ENCODE peak calls at places on chromosomes 12 and 14, in seven cellular contexts. One of them, this sample, is unnamed. For H3K4me1 and H3K9me3, the result is how much of the 10 kb centered on the place peaks cover.

GRCh38 chr14:90453401-90453951 is 56.6 kb downstream of the CALM1 start:
- DNase-seq in breast epithelium: no peak
- DNase-seq in transverse colon: no peak
- DNase-seq in body of pancreas: peak
- DNase-seq in right cardiac atrium: peak
- DNase-seq in ovary: peak
- DNase-seq in CD4-positive, alpha-beta memory T cell: no peak
- DNase-seq in this sample: no peak

GRCh38 chr14:34362625-34363251 is 99.3 kb downstream of the SPTSSA start:
- DNase-seq in ovary: no peak
- DNase-seq in breast epithelium: no peak
- DNase-seq in CD4-positive, alpha-beta memory T cell: no peak
- DNase-seq in right cardiac atrium: no peak
- DNase-seq in body of pancreas: no peak
- DNase-seq in transverse colon: no peak
- DNase-seq in this sample: no peak

GRCh38 chr12:131573631-131574396 is 137.1 kb upstream of the SFSWAP start:
- DNase-seq in CD4-positive, alpha-beta memory T cell: no peak
- DNase-seq in transverse colon: no peak
- DNase-seq in body of pancreas: no peak
- DNase-seq in right cardiac atrium: no peak
- DNase-seq in ovary: peak
- DNase-seq in breast epithelium: no peak
- DNase-seq in this sample: no peak

GRCh38 chr12:128245106-128245505 is 21.9 kb upstream of the TMEM132C start:
- DNase-seq in ovary: no peak
- DNase-seq in breast epithelium: no peak
- DNase-seq in body of pancreas: no peak
- DNase-seq in CD4-positive, alpha-beta memory T cell: no peak
- DNase-seq in right cardiac atrium: no peak
- DNase-seq in transverse colon: no peak
- DNase-seq in this sample: no peak

GRCh38 chr14:90797451-90797850 is 18.8 kb downstream of the TTC7B start:
- DNase-seq in transverse colon: no peak
- DNase-seq in body of pancreas: no peak
- DNase-seq in ovary: no peak
- DNase-seq in CD4-positive, alpha-beta memory T cell: no peak
- DNase-seq in breast epithelium: no peak
- DNase-seq in right cardiac atrium: no peak
- DNase-seq in this sample: no peak

GRCh38 chr12:111174283-111175108 is 194.4 kb downstream of the PHETA1 start:
- DNase-seq in body of pancreas: no peak
- DNase-seq in transverse colon: no peak
- DNase-seq in CD4-positive, alpha-beta memory T cell: no peak
- DNase-seq in right cardiac atrium: no peak
- DNase-seq in ovary: no peak
- DNase-seq in breast epithelium: no peak
- DNase-seq in this sample: no peak

GRCh38 chr14:103679351-103679750 is 35.9 kb downstream of the XRCC3 start:
- DNase-seq in body of pancreas: no peak
- DNase-seq in right cardiac atrium: peak
- DNase-seq in breast epithelium: no peak
- DNase-seq in CD4-positive, alpha-beta memory T cell: no peak
- DNase-seq in ovary: peak
- DNase-seq in transverse colon: peak
- DNase-seq in this sample: no peak

GRCh38 chr14:87712386-87713113 is 280.4 kb downstream of the GALC start:
- DNase-seq in CD4-positive, alpha-beta memory T cell: no peak
- DNase-seq in transverse colon: no peak
- DNase-seq in breast epithelium: no peak
- DNase-seq in ovary: no peak
- DNase-seq in right cardiac atrium: no peak
- DNase-seq in body of pancreas: no peak
- DNase-seq in this sample: no peak

GRCh38 chr12:68915055-68915454 is 17.9 kb downstream of the CPM start:
- DNase-seq in body of pancreas: no peak
- DNase-seq in ovary: no peak
- DNase-seq in CD4-positive, alpha-beta memory T cell: no peak
- DNase-seq in breast epithelium: no peak
- DNase-seq in right cardiac atrium: no peak
- DNase-seq in transverse colon: no peak
- DNase-seq in this sample: no peak

GRCh38 chr14:104968153-104968527 is 10.0 kb downstream of the AHNAK2 start:
- DNase-seq in right cardiac atrium: peak
- DNase-seq in transverse colon: peak
- DNase-seq in CD4-positive, alpha-beta memory T cell: no peak
- DNase-seq in body of pancreas: no peak
- DNase-seq in ovary: peak
- DNase-seq in breast epithelium: peak
- DNase-seq in this sample: no peak

GRCh38 chr12:18428416-18428815 is 167.1 kb downstream of the PIK3C2G start:
- DNase-seq in transverse colon: no peak
- DNase-seq in CD4-positive, alpha-beta memory T cell: no peak
- DNase-seq in body of pancreas: no peak
- DNase-seq in breast epithelium: no peak
- DNase-seq in right cardiac atrium: no peak
- DNase-seq in ovary: no peak
- DNase-seq in this sample: no peak

GRCh38 chr14:28761438-28762289 is 4.9 kb upstream of the FOXG1 start:
- DNase-seq in breast epithelium: no peak
- DNase-seq in CD4-positive, alpha-beta memory T cell: no peak
- DNase-seq in right cardiac atrium: no peak
- DNase-seq in ovary: no peak
- DNase-seq in body of pancreas: no peak
- DNase-seq in transverse colon: no peak
- DNase-seq in this sample: no peak

GRCh38 chr12:109147954-109148353 is 31.6 kb downstream of the ACACB start:
- DNase-seq in ovary: peak
- DNase-seq in transverse colon: peak
- DNase-seq in breast epithelium: no peak
- DNase-seq in right cardiac atrium: no peak
- DNase-seq in body of pancreas: no peak
- DNase-seq in CD4-positive, alpha-beta memory T cell: no peak
- DNase-seq in this sample: no peak

GRCh38 chr12:55972045-55972843 is 1.6 kb upstream of the RAB5B start:
- DNase-seq in CD4-positive, alpha-beta memory T cell: no peak
- DNase-seq in right cardiac atrium: no peak
- DNase-seq in ovary: no peak
- DNase-seq in breast epithelium: no peak
- DNase-seq in body of pancreas: no peak
- DNase-seq in transverse colon: no peak
- DNase-seq in this sample: no peak

GRCh38 chr12:55965941-55966407 is at the start of gene PMEL:
- DNase-seq in breast epithelium: no peak
- DNase-seq in ovary: no peak
- DNase-seq in transverse colon: no peak
- DNase-seq in right cardiac atrium: no peak
- DNase-seq in CD4-positive, alpha-beta memory T cell: no peak
- DNase-seq in body of pancreas: no peak
- DNase-seq in this sample: no peak

GRCh38 chr12:55970775-55971174 is 3.1 kb upstream of the RAB5B start:
- DNase-seq in ovary: no peak
- DNase-seq in right cardiac atrium: no peak
- DNase-seq in body of pancreas: no peak
- DNase-seq in transverse colon: no peak
- DNase-seq in breast epithelium: no peak
- DNase-seq in CD4-positive, alpha-beta memory T cell: no peak
- DNase-seq in this sample: no peak

GRCh38 chr12:55966408-55967281 is at the start of gene CDK2:
- DNase-seq in ovary: peak
- DNase-seq in right cardiac atrium: peak
- DNase-seq in transverse colon: peak
- DNase-seq in CD4-positive, alpha-beta memory T cell: peak
- DNase-seq in breast epithelium: peak
- DNase-seq in body of pancreas: peak
- DNase-seq in this sample: peak

GRCh38 chr12:55969356-55969755 is 2.7 kb downstream of the CDK2 start:
- DNase-seq in right cardiac atrium: no peak
- DNase-seq in CD4-positive, alpha-beta memory T cell: no peak
- DNase-seq in transverse colon: no peak
- DNase-seq in ovary: no peak
- DNase-seq in breast epithelium: no peak
- DNase-seq in body of pancreas: no peak
- DNase-seq in this sample: no peak
- H3K4me1 ChIP-seq in right cardiac atrium: under half
- H3K4me1 ChIP-seq in CD4-positive, alpha-beta memory T cell: under half
- H3K4me1 ChIP-seq in transverse colon: under half
- H3K4me1 ChIP-seq in ovary: under half
- H3K4me1 ChIP-seq in breast epithelium: under half
- H3K4me1 ChIP-seq in body of pancreas: under half
- H3K4me1 ChIP-seq in this sample: under half

GRCh38 chr12:54132979-54133378 is 55.8 kb downstream of the SMUG1 start:
- DNase-seq in breast epithelium: no peak
- DNase-seq in ovary: no peak
- DNase-seq in CD4-positive, alpha-beta memory T cell: no peak
- DNase-seq in transverse colon: no peak
- DNase-seq in right cardiac atrium: no peak
- DNase-seq in body of pancreas: no peak
- DNase-seq in this sample: no peak
- H3K27ac ChIP-seq in breast epithelium: no peak
- H3K27ac ChIP-seq in ovary: no peak
- H3K27ac ChIP-seq in CD4-positive, alpha-beta memory T cell: no peak
- H3K27ac ChIP-seq in transverse colon: no peak
- H3K27ac ChIP-seq in right cardiac atrium: no peak
- H3K27ac ChIP-seq in body of pancreas: no peak
- H3K27ac ChIP-seq in this sample: no peak

GRCh38 chr14:50533314-50533705 is 941 bp upstream of the MAP4K5 start:
- DNase-seq in ovary: no peak
- DNase-seq in breast epithelium: no peak
- DNase-seq in transverse colon: no peak
- DNase-seq in CD4-positive, alpha-beta memory T cell: no peak
- DNase-seq in right cardiac atrium: no peak
- DNase-seq in body of pancreas: no peak
- DNase-seq in this sample: no peak
- H3K9me3 ChIP-seq in ovary: under half
- H3K9me3 ChIP-seq in breast epithelium: under half
- H3K9me3 ChIP-seq in transverse colon: under half
- H3K9me3 ChIP-seq in CD4-positive, alpha-beta memory T cell: under half
- H3K9me3 ChIP-seq in right cardiac atrium: under half
- H3K9me3 ChIP-seq in body of pancreas: under half
- H3K9me3 ChIP-seq in this sample: under half

GRCh38 chr12:122185079-122185478 is 2.2 kb downstream of the LRRC43 start:
- DNase-seq in breast epithelium: no peak
- DNase-seq in transverse colon: no peak
- DNase-seq in right cardiac atrium: no peak
- DNase-seq in CD4-positive, alpha-beta memory T cell: no peak
- DNase-seq in ovary: no peak
- DNase-seq in body of pancreas: no peak
- DNase-seq in this sample: no peak

GRCh38 chr12:122184522-122184921 is 1.6 kb downstream of the LRRC43 start:
- DNase-seq in body of pancreas: no peak
- DNase-seq in transverse colon: no peak
- DNase-seq in ovary: no peak
- DNase-seq in CD4-positive, alpha-beta memory T cell: no peak
- DNase-seq in breast epithelium: no peak
- DNase-seq in right cardiac atrium: no peak
- DNase-seq in this sample: no peak

GRCh38 chr12:122187466-122187865 is 4.5 kb downstream of the LRRC43 start:
- DNase-seq in CD4-positive, alpha-beta memory T cell: no peak
- DNase-seq in breast epithelium: no peak
- DNase-seq in body of pancreas: no peak
- DNase-seq in transverse colon: no peak
- DNase-seq in right cardiac atrium: no peak
- DNase-seq in ovary: no peak
- DNase-seq in this sample: no peak

GRCh38 chr12:122183588-122183940 is 641 bp downstream of the LRRC43 start:
- DNase-seq in right cardiac atrium: no peak
- DNase-seq in body of pancreas: no peak
- DNase-seq in transverse colon: no peak
- DNase-seq in ovary: no peak
- DNase-seq in breast epithelium: no peak
- DNase-seq in CD4-positive, alpha-beta memory T cell: no peak
- DNase-seq in this sample: no peak

DNA sequence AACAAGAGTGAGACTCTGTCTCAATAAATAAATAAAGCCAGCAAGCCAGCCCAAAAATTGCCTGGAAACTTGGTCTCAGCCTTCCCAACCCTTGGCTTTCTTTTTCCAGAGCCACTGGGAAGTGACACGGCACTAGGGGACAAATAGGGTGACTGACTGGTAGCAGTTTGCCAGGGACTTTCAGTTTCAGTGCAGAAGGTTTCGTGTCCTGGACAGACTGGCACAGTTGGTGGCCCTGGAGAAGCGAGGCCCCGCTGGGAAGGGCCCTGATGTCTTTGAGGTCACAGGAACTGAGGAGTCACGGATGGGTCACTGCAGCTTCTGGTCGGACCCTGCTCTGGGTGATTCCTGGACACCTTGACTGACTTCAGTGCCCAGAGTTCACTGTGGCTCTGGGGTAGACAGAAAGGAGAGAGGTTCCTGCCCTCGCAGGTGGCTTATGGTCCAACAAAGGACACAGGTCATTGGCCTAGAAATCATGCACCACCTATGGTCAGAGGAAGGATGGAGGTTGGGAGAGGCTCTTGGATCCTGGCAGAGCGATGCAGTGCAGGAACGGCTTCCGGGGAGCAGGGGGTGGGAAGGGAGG is 2.7 kb downstream of the LRRC43 start:
- DNase-seq in breast epithelium: no peak
- DNase-seq in transverse colon: no peak
- DNase-seq in right cardiac atrium: no peak
- DNase-seq in CD4-positive, alpha-beta memory T cell: no peak
- DNase-seq in ovary: no peak
- DNase-seq in body of pancreas: no peak
- DNase-seq in this sample: no peak
- H3K4me1 ChIP-seq in breast epithelium: under half
- H3K4me1 ChIP-seq in transverse colon: under half
- H3K4me1 ChIP-seq in right cardiac atrium: under half
- H3K4me1 ChIP-seq in CD4-positive, alpha-beta memory T cell: under half
- H3K4me1 ChIP-seq in ovary: under half
- H3K4me1 ChIP-seq in body of pancreas: under half
- H3K4me1 ChIP-seq in this sample: under half

This sample was measured in effector memory CD4-positive, alpha-beta T cell.